ENCODE peak calls at places on chromosomes 11 and 22, in five cellular contexts. M is SK-N-DZ; L is amygdala; Q is activated CD4-positive, CD25-positive, alpha-beta regulatory T cell treated with anti-CD3 and anti-CD28 coated beads, Interleukin-2, amount 50 U/mL, for 72 hours; K is amniotic stem cell. F is an unnamed sample.

GRCh38 chr22:27799334-27800249 is 2.0 kb downstream of the MN1 start:
- DNase-seq in M (no peak), K (no peak), Q (no peak), L (no peak), F (peak; percentile 48)

GRCh38 chr11:44417756-44418437 is 108.0 kb upstream of the ALX4 start:
- DNase-seq in L (no peak), M (no peak), K (no peak), Q (no peak), F (peak; percentile 41)

GRCh38 chr11:78351193-78351592 is 66.4 kb downstream of the GAB2 start:
- DNase-seq in K (no peak), Q (no peak), L (no peak), M (no peak), F (no peak)

GRCh38 chr11:79054636-79055035 is 386.2 kb downstream of the TENM4 start:
- DNase-seq in L (no peak), Q (no peak), K (no peak), M (no peak), F (peak; percentile 28)

GRCh38 chr11:70532066-70532440 is 133.7 kb downstream of the CTTN start:
- DNase-seq in L (no peak), K (no peak), M (no peak), Q (no peak), F (no peak)

GRCh38 chr22:25497269-25497668 is 67.2 kb upstream of the GRK3 start:
- DNase-seq in K (no peak), Q (no peak), L (no peak), M (no peak), F (peak; percentile 14)

GRCh38 chr22:37154925-37155712 is 5.4 kb upstream of the IL2RB start:
- DNase-seq in K (no peak), M (no peak), Q (no peak), L (no peak), F (peak; percentile 38)

GRCh38 chr11:96331556-96332168 is 11.3 kb downstream of the MAML2 start:
- DNase-seq in L (no peak), M (no peak), Q (no peak), K (no peak), F (no peak)

GRCh38 chr11:126929186-126930085 is 71.1 kb downstream of the KIRREL3 start:
- DNase-seq in K (peak; percentile 48), L (no peak), M (no peak), Q (no peak), F (peak; percentile 1)

GRCh38 chr11:89436071-89436470 is 55.1 kb downstream of the NOX4 start:
- DNase-seq in L (no peak), M (no peak), K (no peak), Q (no peak), F (peak; percentile 84)

GRCh38 chr11:62715150-62716130 is 8.0 kb downstream of the GNG3 start:
- DNase-seq in M (no peak), K (no peak), L (no peak), Q (no peak), F (no peak)

GRCh38 chr11:94968334-94968958 is 4.9 kb downstream of the CWC15 start:
- DNase-seq in L (no peak), K (no peak), Q (no peak), M (no peak), F (peak; percentile 38)

GRCh38 chr11:46345131-46345597 is 2.1 kb upstream of the DGKZ start:
- DNase-seq in K (no peak), M (no peak), L (no peak), Q (no peak), F (peak; percentile 92)

GRCh38 chr11:2320591-2321310 is 18.9 kb downstream of the TSPAN32 start:
- DNase-seq in M (no peak), L (no peak), Q (no peak), K (no peak), F (no peak)

GRCh38 chr11:66880484-66881211 is 23.8 kb downstream of the LRFN4 start:
- DNase-seq in M (no peak), Q (no peak), K (no peak), L (no peak), F (peak; percentile 93)

GRCh38 chr11:47498149-47498548 is 49.2 kb upstream of the RAPSN start:
- DNase-seq in M (no peak), Q (no peak), L (no peak), K (no peak), F (no peak)

GRCh38 chr11:108857382-108857781 is 192.5 kb downstream of the DDX10 start:
- DNase-seq in L (no peak), M (no peak), K (no peak), Q (no peak), F (no peak)

GRCh38 chr11:119491753-119492455 is 68.9 kb upstream of the THY1 start:
- DNase-seq in Q (no peak), M (no peak), L (no peak), K (no peak), F (peak; percentile 28)

GRCh38 chr11:104630352-104630751 is 267.9 kb downstream of the CASP12 start:
- DNase-seq in Q (no peak), M (no peak), L (no peak), K (no peak), F (no peak)

GRCh38 chr11:119764108-119764874 is 35.3 kb upstream of the NECTIN1 start:
- DNase-seq in K (no peak), Q (no peak), M (no peak), L (no peak), F (no peak)

GRCh38 chr11:61567286-61568061 is 13.4 kb downstream of the SYT7 start:
- DNase-seq in L (no peak), Q (peak; percentile 68), M (peak; percentile 40), K (peak; percentile 15), F (peak; percentile 85)

GRCh38 chr11:7555067-7555699 is 41.4 kb downstream of the PPFIBP2 start:
- DNase-seq in M (no peak), K (no peak), L (no peak), Q (no peak), F (no peak)

GRCh38 chr11:103494491-103494890 is 385.3 kb downstream of the DYNC2H1 start:
- DNase-seq in M (no peak), K (no peak), L (no peak), Q (no peak), F (peak; percentile 10)

GRCh38 chr11:31160504-31161422 is 208.8 kb downstream of the DCDC1 start:
- DNase-seq in Q (no peak), M (no peak), L (no peak), K (no peak), F (peak; percentile 35)

F was measured in epithelial cell of esophagus.